ENCODE peak calls at places on chromosomes 3 and 15, in five cellular contexts. Q is adrenal gland, J is GM06990, O is tibial nerve, P is WERI-Rb-1. D is an unnamed sample.

GRCh38 chr3:33437556-33438283 is 2.5 kb downstream of the UBP1 start:
- DNase-seq in Q (peak; percentile 39), J (no peak), O (no peak), P (no peak), D (peak; percentile 53)

GRCh38 chr3:1532935-1533606 is 440.2 kb downstream of the CNTN6 start:
- DNase-seq in Q (no peak), J (no peak), O (no peak), P (no peak), D (no peak)

GRCh38 chr3:52086939-52087675 is 30.7 kb upstream of the DUSP7 start:
- DNase-seq in Q (no peak), J (no peak), O (no peak), P (peak; percentile 47), D (peak; percentile 53)

GRCh38 chr3:46208167-46208704 is at the start of gene CCR1:
- DNase-seq in Q (peak; percentile 49), J (peak; percentile 41), O (peak; percentile 30), P (no peak), D (peak; percentile 77)

GRCh38 chr15:82995938-82996337 is 9.9 kb downstream of the RAMAC start:
- DNase-seq in Q (no peak), J (no peak), O (no peak), P (no peak), D (no peak)

GRCh38 chr15:43920815-43921214 is 94.0 kb downstream of the WDR76 start:
- DNase-seq in Q (no peak), J (no peak), O (no peak), P (peak; percentile 61), D (no peak)

GRCh38 chr3:177448987-177449975 is 252.0 kb upstream of the TBL1XR1 start:
- DNase-seq in Q (no peak), J (peak; percentile 61), O (no peak), P (no peak), D (peak; percentile 76)

GRCh38 chr3:11784962-11785361 is 61.7 kb downstream of the TAMM41 start:
- DNase-seq in Q (no peak), J (no peak), O (no peak), P (no peak), D (no peak)

GRCh38 chr3:134955874-134956273 is 160.8 kb downstream of the EPHB1 start:
- DNase-seq in Q (no peak), J (no peak), O (no peak), P (no peak), D (no peak)

GRCh38 chr15:29055876-29056275 is 170.1 kb downstream of the APBA2 start:
- DNase-seq in Q (no peak), J (no peak), O (no peak), P (no peak), D (no peak)

GRCh38 chr3:12458901-12459300 is 25.4 kb upstream of the TSEN2 start:
- DNase-seq in Q (no peak), J (no peak), O (no peak), P (no peak), D (peak; percentile 75)

GRCh38 chr3:4720316-4721075 is 227.3 kb downstream of the ITPR1 start:
- DNase-seq in Q (peak; percentile 96), J (no peak), O (peak; percentile 58), P (peak; percentile 51), D (peak; percentile 68)

GRCh38 chr15:79373728-79374127 is 58.4 kb upstream of the MINAR1 start:
- DNase-seq in Q (no peak), J (no peak), O (no peak), P (no peak), D (no peak)

GRCh38 chr15:65532738-65533051 is 2.4 kb downstream of the HACD3 start:
- DNase-seq in Q (peak; percentile 15), J (no peak), O (no peak), P (no peak), D (no peak)

GRCh38 chr3:10299679-10300078 is 6.9 kb upstream of the GHRL start:
- DNase-seq in Q (no peak), J (no peak), O (no peak), P (no peak), D (no peak)

GRCh38 chr3:15108082-15108545 is 9.2 kb upstream of the RBSN start:
- DNase-seq in Q (peak; percentile 76), J (peak; percentile 55), O (no peak), P (peak; percentile 76), D (peak; percentile 94)

GRCh38 chr3:43995078-43995928 is 246.4 kb upstream of the TOPAZ1 start:
- DNase-seq in Q (no peak), J (peak; percentile 56), O (no peak), P (peak; percentile 42), D (no peak)

GRCh38 chr15:39979606-39980005 is 45.7 kb downstream of the EIF2AK4 start:
- DNase-seq in Q (no peak), J (no peak), O (no peak), P (no peak), D (no peak)

GRCh38 chr3:124504332-124505059 is 225.8 kb upstream of the UMPS start:
- DNase-seq in Q (peak; percentile 91), J (no peak), O (no peak), P (no peak), D (peak; percentile 37)

GRCh38 chr15:39094116-39094515 is 486.8 kb upstream of the THBS1 start:
- DNase-seq in Q (no peak), J (no peak), O (no peak), P (no peak), D (no peak)

GRCh38 chr3:11389570-11390268 is 117.5 kb downstream of the ATG7 start:
- DNase-seq in Q (no peak), J (no peak), O (no peak), P (no peak), D (no peak)

GRCh38 chr15:90225504-90226234 is 8.1 kb downstream of the CIB1 start:
- DNase-seq in Q (no peak), J (no peak), O (no peak), P (no peak), D (no peak)

GRCh38 chr15:90227336-90227735 is 6.4 kb downstream of the CIB1 start:
- DNase-seq in Q (no peak), J (no peak), O (no peak), P (no peak), D (no peak)

GRCh38 chr15:90222538-90222937 is 11.2 kb downstream of the CIB1 start:
- DNase-seq in Q (no peak), J (no peak), O (no peak), P (no peak), D (no peak)

GRCh38 chr15:90223441-90224165 is 10.1 kb downstream of the CIB1 start:
- DNase-seq in Q (no peak), J (no peak), O (no peak), P (no peak), D (no peak)

DNA sequence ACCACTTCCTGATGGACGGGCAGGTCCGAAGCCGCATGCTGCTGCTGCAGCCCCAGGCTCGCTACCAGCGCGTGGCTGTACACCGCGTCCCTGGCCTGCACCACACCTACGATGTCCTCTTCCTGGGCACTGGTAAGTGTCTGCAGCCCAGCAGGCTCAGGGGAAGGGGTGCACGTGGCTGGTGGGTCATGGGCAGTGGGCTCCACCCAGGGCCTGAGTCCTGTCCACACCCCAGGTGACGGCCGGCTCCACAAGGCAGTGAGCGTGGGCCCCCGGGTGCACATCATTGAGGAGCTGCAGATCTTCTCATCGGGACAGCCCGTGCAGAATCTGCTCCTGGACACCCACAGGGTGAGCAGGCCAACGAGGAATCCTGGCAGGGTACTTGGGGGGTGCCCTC is 8.7 kb downstream of the CIB1 start:
- DNase-seq in Q (no peak), J (no peak), O (no peak), P (no peak), D (no peak)
- H3K36me3 ChIP-seq in Q (no peaks in the 10 kb centered on the region), J (peaks cover 39% of the 10 kb centered on the region), O (peaks cover 2% of the 10 kb centered on the region), P (peaks cover 95% of the 10 kb centered on the region), D (no peaks in the 10 kb centered on the region)

GRCh38 chr15:68386587-68387287 is 45.2 kb downstream of the ITGA11 start:
- DNase-seq in Q (no peak), J (no peak), O (no peak), P (no peak), D (no peak)

GRCh38 chr15:68385240-68385561 is 46.8 kb downstream of the ITGA11 start:
- DNase-seq in Q (no peak), J (no peak), O (no peak), P (no peak), D (peak; percentile 27)

GRCh38 chr15:68385671-68386586 is 46.0 kb downstream of the ITGA11 start:
- DNase-seq in Q (no peak), J (no peak), O (no peak), P (no peak), D (peak; percentile 21)

GRCh38 chr15:68383161-68384074 is 48.5 kb downstream of the ITGA11 start:
- DNase-seq in Q (peak; percentile 58), J (no peak), O (no peak), P (peak; percentile 30), D (peak; percentile 11)

DNA sequence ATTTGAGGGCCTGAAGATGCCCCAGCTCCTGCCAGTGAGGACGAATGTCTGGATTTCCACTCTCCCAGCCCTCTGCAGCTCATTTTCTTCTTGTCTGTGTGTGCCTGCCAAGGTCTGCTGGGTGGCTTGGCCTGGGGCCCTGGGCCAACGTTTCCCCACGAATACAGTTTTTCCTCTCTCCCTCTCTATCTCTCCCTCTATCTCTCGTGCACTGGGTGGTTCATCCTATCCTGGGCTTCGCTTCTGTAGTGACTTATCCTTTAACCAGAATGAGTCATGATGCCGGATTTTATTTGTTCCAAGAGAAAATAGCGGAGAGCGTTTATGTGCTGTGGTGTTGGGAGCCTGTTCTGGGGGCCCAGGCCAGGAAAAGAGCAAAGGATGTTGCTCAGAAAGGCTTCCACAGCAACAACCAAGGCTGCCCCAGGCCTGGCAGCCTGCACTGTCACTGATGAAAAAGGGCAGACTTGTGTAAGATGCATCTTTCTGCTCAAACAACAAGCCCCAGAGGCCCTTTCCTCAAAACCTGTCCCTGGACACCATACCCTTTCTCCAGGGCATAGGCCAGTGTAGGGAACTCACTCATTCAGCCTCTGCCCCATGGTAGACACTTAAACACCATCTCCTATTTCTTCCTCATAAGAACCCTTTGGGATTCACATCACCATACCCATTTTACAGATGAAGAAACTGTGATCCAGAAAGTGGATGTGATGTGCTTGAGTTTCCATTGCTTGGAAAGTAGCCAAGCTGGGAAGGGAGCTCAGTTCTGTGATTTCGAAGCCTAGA is 47.3 kb downstream of the ITGA11 start:
- DNase-seq in Q (peak; percentile 85), J (no peak), O (no peak), P (no peak), D (peak; percentile 37)
- H3K4me3 ChIP-seq in Q (no peak overlapping the region), J (no peak overlapping the region), O (no peak overlapping the region), P (no peak overlapping the region), D (no peak overlapping the region)

DNA sequence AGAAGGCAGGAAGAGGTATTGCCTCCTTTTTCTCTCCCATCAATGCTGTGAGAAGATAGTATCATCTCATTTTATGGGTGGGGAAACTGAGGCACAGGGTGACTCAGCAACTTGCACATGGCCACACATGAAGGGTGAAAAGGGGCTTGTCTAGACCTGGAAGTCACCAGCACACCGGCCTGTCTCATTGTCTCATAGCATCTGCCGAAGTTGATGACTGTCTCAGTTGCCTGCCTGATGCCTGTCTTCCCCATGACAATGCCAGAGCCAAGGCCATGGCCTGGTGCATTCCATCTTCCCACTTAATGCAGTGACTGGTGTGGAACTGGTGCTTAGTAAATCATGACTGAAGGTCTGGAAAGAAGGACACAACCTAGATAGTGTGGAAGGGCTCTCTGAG is 27.9 kb upstream of the PRR23E start:
- DNase-seq in Q (no peak), J (no peak), O (no peak), P (no peak), D (no peak)
- H3K36me3 ChIP-seq in Q (no peaks in the 10 kb centered on the region), J (no peaks in the 10 kb centered on the region), O (no peaks in the 10 kb centered on the region), P (no peaks in the 10 kb centered on the region), D (no peaks in the 10 kb centered on the region)

DNA sequence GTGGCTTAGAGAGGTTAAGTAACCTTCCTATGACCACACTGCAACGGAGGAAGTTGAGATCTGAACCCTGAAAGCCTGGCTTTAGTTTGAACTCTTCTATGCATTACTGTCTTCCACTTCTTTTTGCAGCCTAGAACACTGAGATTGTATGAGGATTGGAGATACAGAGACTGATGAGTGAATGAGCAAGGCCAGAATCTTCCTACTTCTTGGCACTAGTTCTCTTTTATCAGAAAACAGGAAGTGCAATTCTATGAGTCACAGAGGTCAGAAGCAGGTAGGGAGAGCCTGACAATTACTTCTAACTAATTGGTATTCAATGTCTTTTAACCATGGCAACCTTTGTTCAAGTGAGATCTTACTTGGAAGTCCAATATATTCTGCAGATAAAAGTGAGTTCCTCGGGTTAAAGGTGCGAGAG is 219.0 kb downstream of the SHQ1 start:
- DNase-seq in Q (no peak), J (peak; percentile 22), O (no peak), P (no peak), D (no peak)
- H3K4me3 ChIP-seq in Q (no peak overlapping the region), J (no peak overlapping the region), O (no peak overlapping the region), P (no peak overlapping the region), D (no peak overlapping the region)

D was measured in left lung.